ENCODE peak calls at places on chromosomes 2 and 18, in five cellular contexts. G is kidney, E is psoas muscle, C is heart left ventricle, L is IMR-90. N is an unnamed sample.

GRCh38 chr2:82342351-82342750 is 2037.8 kb upstream of the LRRTM1 start:
- DNase-seq in G (no peak), E (no peak), C (no peak), L (no peak), N (no peak)

GRCh38 chr2:19250906-19251305 is 107.5 kb downstream of the OSR1 start:
- DNase-seq in G (no peak), E (no peak), C (no peak), L (no peak), N (no peak)

GRCh38 chr18:5058768-5059539 is 138.1 kb downstream of the AKAIN1 start:
- DNase-seq in G (no peak), E (no peak), C (peak), L (no peak), N (no peak)

GRCh38 chr2:72981516-72981915 is 64.2 kb downstream of the EMX1 start:
- DNase-seq in G (peak), E (no peak), C (peak), L (no peak), N (no peak)

GRCh38 chr2:12057436-12058166 is 311.2 kb downstream of the LPIN1 start:
- DNase-seq in G (peak), E (peak), C (peak), L (no peak), N (no peak)

GRCh38 chr2:67046568-67046967 is 350.6 kb upstream of the ETAA1 start:
- DNase-seq in G (no peak), E (no peak), C (no peak), L (no peak), N (peak)

GRCh38 chr2:10371441-10372194 is 68.9 kb downstream of the HPCAL1 start:
- DNase-seq in G (no peak), E (no peak), C (no peak), L (no peak), N (no peak)

GRCh38 chr2:144553379-144553778 is 33.5 kb upstream of the ZEB2 start:
- DNase-seq in G (no peak), E (no peak), C (no peak), L (peak), N (peak)

GRCh38 chr2:230153390-230153976 is 66.3 kb downstream of the SP110 start:
- DNase-seq in G (no peak), E (no peak), C (no peak), L (no peak), N (no peak)

GRCh38 chr2:202079289-202079688 is 6.2 kb downstream of the KIAA2012 start:
- DNase-seq in G (no peak), E (no peak), C (no peak), L (no peak), N (peak)

GRCh38 chr2:67671464-67672450 is 274.6 kb downstream of the ETAA1 start:
- DNase-seq in G (no peak), E (no peak), C (no peak), L (no peak), N (no peak)

GRCh38 chr2:228407821-228408220 is 226.3 kb upstream of the SPHKAP start:
- DNase-seq in G (no peak), E (no peak), C (no peak), L (no peak), N (no peak)

GRCh38 chr2:240640939-240641338 is 15.7 kb downstream of the GPR35 start:
- DNase-seq in G (peak), E (no peak), C (no peak), L (no peak), N (no peak)

DNA sequence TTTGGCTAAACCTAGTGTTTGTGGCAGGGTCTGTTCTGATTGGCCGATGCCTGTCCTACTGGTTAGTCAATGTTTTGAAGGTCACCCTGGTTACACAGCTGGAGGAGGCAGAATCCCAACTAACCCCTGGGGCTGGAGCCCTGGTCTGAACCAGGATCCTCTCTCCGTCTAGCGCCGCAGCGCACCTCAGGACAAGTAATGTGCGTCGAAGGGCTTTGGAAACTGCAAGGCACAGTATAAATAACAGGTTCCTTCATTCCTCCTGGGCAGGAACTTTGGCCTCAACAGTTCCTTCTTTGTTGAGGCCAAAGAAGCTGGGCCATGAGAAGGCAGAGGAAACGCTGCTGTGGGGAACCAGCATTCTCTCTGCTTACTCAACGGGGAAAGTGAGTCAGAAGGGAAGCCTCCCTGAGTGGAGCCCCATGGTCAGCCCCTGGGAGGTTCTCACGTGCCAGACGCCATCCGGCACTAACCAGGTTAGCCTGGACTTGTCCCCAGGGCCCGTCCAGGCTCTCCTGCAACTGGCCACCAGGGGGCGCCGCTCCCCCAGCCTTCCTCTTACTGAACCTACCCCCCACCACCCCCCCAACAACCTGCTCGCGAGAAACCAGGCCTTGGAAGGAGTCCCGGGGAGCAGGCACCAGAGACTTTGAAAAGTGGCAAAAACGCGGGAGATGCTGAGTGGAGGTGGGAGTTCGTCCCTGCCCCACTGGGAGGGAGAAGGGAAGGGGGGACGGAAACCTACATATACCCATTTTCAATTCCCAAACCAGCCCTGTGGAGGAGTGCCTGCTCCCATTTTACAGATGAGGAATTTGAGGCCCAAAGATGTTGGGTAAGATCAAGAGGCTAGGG is 19.8 kb downstream of the TEX44 start:
- DNase-seq in G (peak), E (peak), C (peak), L (peak), N (peak)
- H3K4me3 ChIP-seq in G (no peak), E (peak), C (no peak), L (no peak), N (no peak)

GRCh38 chr2:120176526-120176925 is 46.7 kb downstream of the TMEM185B start:
- DNase-seq in G (no peak), E (no peak), C (no peak), L (no peak), N (no peak)

GRCh38 chr2:120180066-120180465 is 43.1 kb downstream of the TMEM185B start:
- DNase-seq in G (no peak), E (no peak), C (no peak), L (no peak), N (no peak)

GRCh38 chr2:120177973-120178372 is 45.2 kb downstream of the TMEM185B start:
- DNase-seq in G (no peak), E (no peak), C (no peak), L (no peak), N (no peak)

GRCh38 chr2:120175000-120175581 is 48.1 kb downstream of the TMEM185B start:
- DNase-seq in G (no peak), E (no peak), C (no peak), L (peak), N (peak)

GRCh38 chr2:120177011-120177621 is 46.1 kb downstream of the TMEM185B start:
- DNase-seq in G (peak), E (peak), C (peak), L (no peak), N (peak)
- TF ChIP-seq CTCF in G (no peak), E (no peak), C (no peak), L (no peak), N (peak)

GRCh38 chr2:142582317-142582716 is 295.1 kb upstream of the KYNU start:
- DNase-seq in G (no peak), E (no peak), C (no peak), L (no peak), N (peak)
- H3K4me3 ChIP-seq in G (no peak), E (no peak), C (no peak), L (no peak), N (no peak)

DNA sequence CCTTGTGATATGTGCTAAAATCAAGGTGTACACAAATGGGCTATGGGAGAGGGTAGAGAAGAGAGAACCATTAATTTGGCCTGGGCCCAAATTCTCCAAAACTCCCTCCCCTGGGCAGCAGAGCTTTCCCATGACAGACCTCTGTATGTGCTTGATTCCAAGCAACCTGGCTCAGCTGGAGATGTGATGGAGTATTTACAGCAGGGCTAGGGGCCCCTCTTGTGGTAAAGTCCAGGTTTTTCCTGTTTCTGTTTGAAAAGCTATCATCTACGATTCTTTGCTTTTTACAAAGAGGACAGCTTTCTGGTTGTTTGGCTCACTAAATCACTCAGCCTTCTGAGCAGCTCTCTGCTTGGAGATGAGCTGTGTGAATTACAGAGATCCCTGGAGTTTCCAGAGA is 40.3 kb downstream of the KCNS3 start:
- DNase-seq in G (no peak), E (no peak), C (no peak), L (peak), N (peak)
- TF ChIP-seq CTCF in G (no peak), E (no peak), C (no peak), L (peak), N (no peak)

GRCh38 chr2:63057249-63058148 is 6.9 kb downstream of the OTX1 start:
- DNase-seq in G (no peak), E (no peak), C (no peak), L (no peak), N (no peak)
- H3K4me3 ChIP-seq in G (no peak), E (peak), C (no peak), L (no peak), N (no peak)

DNA sequence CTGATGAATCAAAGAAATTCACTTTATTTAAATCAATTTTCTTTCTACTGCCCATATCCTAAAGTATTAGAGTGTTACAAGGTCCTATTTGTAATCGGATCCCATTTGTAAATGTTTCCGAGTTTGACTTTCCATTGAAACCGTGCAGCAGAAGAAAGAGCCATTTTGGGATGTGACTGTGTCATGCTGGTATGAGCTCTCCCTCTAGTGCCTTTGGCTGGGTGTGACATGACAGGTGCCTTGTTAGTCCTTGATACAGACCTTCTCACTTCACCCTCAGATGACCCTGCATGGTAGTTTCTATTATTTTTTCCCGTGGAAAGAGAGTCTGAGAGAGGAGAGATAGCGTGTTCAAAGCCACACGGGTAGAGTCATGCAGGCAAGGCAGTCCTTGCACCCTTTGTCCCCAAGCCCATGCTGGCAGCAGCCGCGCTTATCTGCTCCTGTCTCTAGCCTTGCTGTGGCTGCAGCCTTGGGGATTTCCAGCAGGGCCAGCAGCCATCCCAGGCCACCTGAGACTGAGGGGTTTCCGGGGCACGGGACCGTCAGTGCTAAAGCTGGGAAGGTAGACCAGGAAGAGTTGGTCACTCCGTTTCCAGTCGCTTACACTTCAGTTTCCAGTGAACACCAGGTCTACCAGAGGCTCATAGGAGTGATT is 21.4 kb downstream of the CHMP1B start:
- DNase-seq in G (no peak), E (no peak), C (peak), L (no peak), N (peak)
- TF ChIP-seq CTCF in G (peak), E (peak), C (peak), L (peak), N (peak)

GRCh38 chr2:127807678-127808353 is 3.2 kb downstream of the WDR33 start:
- DNase-seq in G (no peak), E (no peak), C (no peak), L (no peak), N (no peak)

GRCh38 chr2:127811397-127811860 is 458 bp upstream of the WDR33 start:
- DNase-seq in G (peak), E (no peak), C (no peak), L (no peak), N (no peak)

GRCh38 chr2:127810637-127811396 is at the start of gene WDR33:
- DNase-seq in G (peak), E (peak), C (peak), L (peak), N (peak)

GRCh38 chr2:127810156-127810636 is 775 bp downstream of the WDR33 start:
- DNase-seq in G (no peak), E (no peak), C (no peak), L (peak), N (peak)

DNA sequence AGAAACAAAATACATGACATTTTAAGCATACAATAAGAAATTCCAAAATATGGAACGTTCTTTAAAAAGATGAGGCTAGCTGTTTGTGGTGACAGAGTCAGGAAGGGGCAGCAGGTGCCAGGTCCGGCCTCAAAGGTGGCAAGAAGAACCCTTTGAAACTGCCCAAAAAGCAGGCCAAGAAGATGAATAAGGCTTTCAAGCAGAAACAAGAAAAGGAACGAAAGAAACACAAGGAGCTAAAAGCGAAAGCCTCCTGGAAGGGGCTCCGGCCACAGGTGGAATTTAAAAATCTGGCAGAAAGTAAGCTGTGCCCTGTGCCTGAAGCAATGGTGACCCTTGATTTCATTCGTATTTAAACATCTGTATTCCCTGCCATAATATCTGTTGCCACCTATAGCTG is 5.5 kb downstream of the WDR33 start:
- DNase-seq in G (no peak), E (no peak), C (no peak), L (no peak), N (no peak)
- H3K4me3 ChIP-seq in G (no peak), E (no peak), C (no peak), L (no peak), N (no peak)

GRCh38 chr2:58449286-58450010 is 208.3 kb upstream of the FANCL start:
- DNase-seq in G (no peak), E (no peak), C (no peak), L (no peak), N (peak)

GRCh38 chr2:58447586-58447985 is 206.5 kb upstream of the FANCL start:
- DNase-seq in G (no peak), E (no peak), C (no peak), L (no peak), N (peak)

GRCh38 chr2:58448845-58449244 is 207.7 kb upstream of the FANCL start:
- DNase-seq in G (no peak), E (no peak), C (no peak), L (no peak), N (no peak)

DNA sequence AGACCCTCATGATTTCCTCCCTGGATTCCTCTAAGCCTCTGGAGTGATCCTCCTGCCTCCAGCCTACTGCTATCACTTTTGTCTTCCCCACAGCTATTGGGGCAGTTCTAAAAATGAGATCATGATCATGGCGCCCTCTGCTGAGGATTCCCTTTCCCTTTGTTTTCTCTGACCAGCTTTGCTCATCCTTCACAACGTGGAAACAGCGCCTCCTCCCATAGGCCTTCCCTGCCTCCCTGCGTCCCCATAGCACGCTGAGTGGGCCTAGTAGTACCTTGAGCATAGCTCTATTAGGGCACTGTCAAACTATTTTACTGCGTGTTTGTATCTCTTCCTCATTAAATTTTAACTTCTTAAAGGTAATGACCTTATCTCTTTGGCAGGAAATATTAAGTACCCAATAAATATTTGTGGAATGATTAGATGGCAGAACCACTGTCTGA is 207.0 kb upstream of the FANCL start:
- DNase-seq in G (no peak), E (no peak), C (peak), L (peak), N (peak)
- TF ChIP-seq CTCF in G (peak), E (peak), C (peak), L (peak), N (peak)

N was measured in epithelial cell of esophagus.